ENCODE peak calls at places on chromosomes 7 and 10, in seven cellular contexts. A, V, H, C, P, R and M are unnamed samples.

GRCh38 chr7:143384741-143385631 is 3.8 kb downstream of the ZYX start:
- DNase-seq in A (no peak), V (no peak), R (no peak), H (no peak), P (no peak), C (no peak), M (no peak)

GRCh38 chr10:128080641-128081040 is 45.6 kb downstream of the MKI67 start:
- DNase-seq in H (no peak), P (no peak), A (no peak), C (no peak), R (no peak), V (no peak), M (no peak)

GRCh38 chr7:98483964-98484545 is 83.2 kb upstream of the BAIAP2L1 start:
- DNase-seq in R (no peak), P (no peak), C (no peak), V (no peak), A (no peak), H (no peak), M (no peak)

GRCh38 chr7:156827587-156828203 is 65.3 kb downstream of the LMBR1 start:
- DNase-seq in A (no peak), C (peak; percentile 10), H (no peak), V (no peak), P (no peak), R (no peak), M (no peak)

GRCh38 chr10:83012866-83013265 is 1126.4 kb upstream of the GHITM start:
- DNase-seq in A (no peak), H (no peak), R (peak; percentile 11), P (no peak), C (no peak), V (no peak), M (no peak)

GRCh38 chr7:112204072-112204775 is 2.0 kb downstream of the DOCK4 start:
- DNase-seq in H (no peak), A (no peak), V (no peak), P (no peak), C (no peak), R (no peak), M (peak; percentile 28)

GRCh38 chr7:1719913-1720312 is 49.8 kb downstream of the ELFN1 start:
- DNase-seq in V (no peak), P (no peak), C (no peak), A (no peak), H (no peak), R (no peak), M (no peak)

GRCh38 chr10:28291881-28292297 is 11.0 kb downstream of the MPP7 start:
- DNase-seq in A (no peak), V (no peak), R (peak; percentile 50), C (no peak), H (no peak), P (no peak), M (peak; percentile 82)

GRCh38 chr7:33886100-33886623 is 19.2 kb upstream of the BMPER start:
- DNase-seq in R (no peak), C (no peak), A (no peak), P (no peak), V (no peak), H (no peak), M (peak; percentile 12)

GRCh38 chr7:63900394-63901203 is 98.0 kb upstream of the ZNF722 start:
- DNase-seq in P (peak; percentile 46), R (no peak), A (no peak), H (no peak), V (peak; percentile 93), C (no peak), M (peak; percentile 87)

GRCh38 chr10:84613336-84614021 is 285.1 kb downstream of the CCSER2 start:
- DNase-seq in R (no peak), P (peak; percentile 24), V (no peak), H (no peak), A (no peak), C (no peak), M (no peak)
- TF ChIP-seq CTCF in R (no peak), P (peak; percentile 88), V (no peak), H (peak; percentile 79), A (peak; percentile 22), C (peak; percentile 44), M (no peak)

GRCh38 chr10:95096143-95096542 is 26.8 kb upstream of the CYP2C8 start:
- DNase-seq in C (no peak), R (no peak), H (no peak), A (no peak), P (no peak), V (no peak), M (no peak)

GRCh38 chr10:95097805-95098204 is 28.5 kb upstream of the CYP2C8 start:
- DNase-seq in V (no peak), R (no peak), C (no peak), A (no peak), P (no peak), H (no peak), M (no peak)
- TF ChIP-seq CTCF in V (no peak), R (no peak), C (no peak), A (no peak), P (no peak), H (no peak), M (no peak)

GRCh38 chr10:21164687-21165086 is 267.6 kb upstream of the NEBL start:
- DNase-seq in A (no peak), H (no peak), R (no peak), C (no peak), P (no peak), V (no peak), M (no peak)
- TF ChIP-seq CTCF in A (no peak), H (no peak), R (no peak), C (no peak), P (no peak), V (no peak), M (no peak)

GRCh38 chr10:62853710-62854109 is 37.5 kb upstream of the EGR2 start:
- DNase-seq in P (no peak), A (no peak), H (no peak), V (no peak), C (no peak), R (no peak), M (peak; percentile 84)
- TF ChIP-seq CTCF in P (no peak), A (peak; percentile 7), H (no peak), V (no peak), C (no peak), R (no peak), M (no peak)

GRCh38 chr10:288605-289200 is 153.4 kb downstream of the ZMYND11 start:
- DNase-seq in R (no peak), V (no peak), A (no peak), C (no peak), H (no peak), P (no peak), M (no peak)

GRCh38 chr10:290026-290725 is 154.9 kb downstream of the ZMYND11 start:
- DNase-seq in V (no peak), R (no peak), P (no peak), H (no peak), A (no peak), C (no peak), M (no peak)

GRCh38 chr10:289581-289980 is 154.3 kb downstream of the ZMYND11 start:
- DNase-seq in H (no peak), A (no peak), C (no peak), R (no peak), P (no peak), V (no peak), M (no peak)

GRCh38 chr10:287029-287428 is 151.8 kb downstream of the ZMYND11 start:
- DNase-seq in C (no peak), V (no peak), P (no peak), H (no peak), A (no peak), R (no peak), M (no peak)

DNA sequence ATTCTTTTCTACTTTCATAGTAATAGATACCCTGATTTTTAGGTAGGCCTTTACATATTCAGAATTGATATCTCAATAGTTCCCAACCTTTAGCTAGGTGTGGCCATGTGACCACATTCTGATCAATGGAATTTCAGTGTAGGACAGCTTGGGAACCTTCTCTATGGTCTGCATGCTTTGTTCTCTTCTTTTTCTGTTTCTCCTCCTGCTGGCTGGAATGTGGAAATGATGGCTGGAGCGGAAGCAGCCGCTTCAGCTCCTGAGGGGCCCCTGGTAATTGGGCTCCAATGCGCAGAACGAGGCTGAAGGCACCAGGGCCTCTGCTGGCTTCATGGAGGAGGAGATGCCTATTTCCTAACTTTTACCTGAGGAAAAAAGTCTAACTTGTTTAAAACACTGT is 152.6 kb downstream of the ZMYND11 start:
- DNase-seq in H (no peak), P (no peak), V (no peak), R (no peak), C (no peak), A (no peak), M (no peak)
- TF ChIP-seq CTCF in H (peak; percentile 59), P (no peak), V (no peak), R (peak; percentile 41), C (no peak), A (no peak), M (no peak)

DNA sequence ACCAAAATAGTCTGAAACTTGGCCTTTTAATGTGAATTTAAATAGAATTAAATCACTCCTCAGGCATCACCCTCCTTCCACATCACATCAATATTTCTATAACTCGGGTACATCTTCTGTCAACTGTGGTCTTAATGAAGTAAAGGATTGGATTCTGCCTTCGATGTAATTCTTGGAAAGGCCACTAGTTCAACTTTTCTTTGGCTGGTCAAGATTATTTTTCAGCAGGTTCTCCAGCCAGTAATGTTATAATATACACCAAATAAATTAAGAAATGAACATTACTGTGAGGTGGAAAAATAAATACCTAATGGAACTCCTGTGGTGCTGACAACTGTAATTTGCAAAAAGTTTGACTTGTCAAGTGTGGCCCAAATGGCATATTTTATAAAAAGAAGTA is 9.7 kb upstream of the SLC16A9 start:
- DNase-seq in R (no peak), P (no peak), A (no peak), H (no peak), C (no peak), V (no peak), M (no peak)
- TF ChIP-seq CTCF in R (no peak), P (peak; percentile 22), A (no peak), H (peak; percentile 63), C (no peak), V (no peak), M (no peak)

GRCh38 chr10:132413226-132414205 is 16.5 kb downstream of the PWWP2B start:
- DNase-seq in A (no peak), C (no peak), H (no peak), V (no peak), R (no peak), P (no peak), M (no peak)
- TF ChIP-seq CTCF in A (no peak), C (no peak), H (no peak), V (no peak), R (no peak), P (no peak), M (no peak)

GRCh38 chr10:9762966-9763656 is 1254.6 kb upstream of the CELF2 start:
- DNase-seq in H (no peak), C (no peak), P (no peak), V (no peak), R (peak; percentile 3), A (no peak), M (no peak)

GRCh38 chr10:9766762-9767161 is 1250.9 kb upstream of the CELF2 start:
- DNase-seq in A (no peak), R (no peak), H (no peak), V (no peak), C (no peak), P (no peak), M (no peak)
- TF ChIP-seq CTCF in A (no peak), R (no peak), H (no peak), V (no peak), C (no peak), P (no peak), M (no peak)